ENCODE peak calls at places on chromosomes 11 and 22, in five cellular contexts. L is cardiac muscle cell, W is M059J, F is A673, V is T-helper 2 cell. R is an unnamed sample.

GRCh38 chr11:62601114-62601363 is 626 bp downstream of the MTA2 start:
- DNase-seq in F (no peak), W (peak; percentile 42), V (no peak), L (peak; percentile 41), R (no peak)

GRCh38 chr11:1837171-1838076 is 1.4 kb upstream of the TNNI2 start:
- DNase-seq in L (peak; percentile 74), F (peak; percentile 50), V (peak; percentile 58), W (peak; percentile 47), R (peak; percentile 27)

GRCh38 chr11:94521684-94522083 is 9.4 kb downstream of the C11orf97 start:
- DNase-seq in W (peak; percentile 34), L (peak; percentile 40), V (no peak), F (peak; percentile 52), R (no peak)

GRCh38 chr22:32511274-32511673 is 36.7 kb downstream of the FBXO7 start:
- DNase-seq in L (no peak), W (no peak), F (no peak), V (no peak), R (no peak)

GRCh38 chr11:83865636-83866461 is 579.7 kb upstream of the CCDC90B start:
- DNase-seq in L (peak; percentile 16), F (peak; percentile 36), W (peak; percentile 24), V (no peak), R (peak; percentile 74)

GRCh38 chr11:47233989-47234668 is 14.5 kb downstream of the ACP2 start:
- DNase-seq in V (no peak), W (peak; percentile 84), F (peak; percentile 75), L (peak; percentile 83), R (peak; percentile 32)

GRCh38 chr22:44359496-44360110 is 46.9 kb upstream of the SHISAL1 start:
- DNase-seq in V (no peak), L (no peak), W (no peak), F (no peak), R (no peak)

GRCh38 chr11:121318848-121319834 is 26.6 kb downstream of the SC5D start:
- DNase-seq in V (no peak), W (peak; percentile 50), F (peak; percentile 71), L (peak; percentile 68), R (peak; percentile 30)

GRCh38 chr11:124896821-124897391 is 759 bp downstream of the ROBO4 start:
- DNase-seq in F (no peak), V (no peak), W (peak; percentile 56), L (peak; percentile 11), R (no peak)

R was measured in HT1080.